ENCODE peak calls at places on chromosomes 13 and 19, in eight cellular contexts. T, Y, V, I, A, Z, H and P are unnamed samples.

GRCh38 chr13:112761701-112762689 is 72.2 kb downstream of the ATP11A start:
- DNase-seq in Z (no peak), T (no peak), V (no peak), A (no peak), H (no peak), I (no peak), Y (no peak), P (no peak)

GRCh38 chr19:46847528-46847927 is 3.1 kb downstream of the AP2S1 start:
- DNase-seq in I (no peak), H (no peak), V (no peak), Y (no peak), A (no peak), Z (no peak), T (no peak), P (no peak)

GRCh38 chr19:46349311-46349993 is 2.6 kb downstream of the PPP5C start:
- DNase-seq in A (no peak), T (peak; percentile 57), H (no peak), Z (no peak), V (no peak), I (no peak), Y (no peak), P (no peak)

GRCh38 chr19:13718733-13719132 is 45.6 kb upstream of the MRI1 start:
- DNase-seq in A (peak; percentile 96), I (peak; percentile 94), Y (peak; percentile 87), T (no peak), H (no peak), V (no peak), Z (no peak), P (no peak)

GRCh38 chr13:24282256-24282655 is 27.1 kb upstream of the C1QTNF9 start:
- DNase-seq in V (no peak), T (no peak), Y (no peak), H (no peak), I (no peak), Z (no peak), A (no peak), P (no peak)

GRCh38 chr19:38042132-38042531 is 135.1 kb downstream of the SIPA1L3 start:
- DNase-seq in Z (no peak), T (no peak), I (no peak), H (no peak), Y (no peak), A (no peak), V (no peak), P (no peak)

GRCh38 chr13:41188584-41188983 is 5.8 kb downstream of the KBTBD7 start:
- DNase-seq in I (no peak), H (no peak), A (no peak), V (no peak), Y (peak; percentile 16), Z (no peak), T (no peak), P (no peak)

GRCh38 chr19:52527954-52528326 is 472 bp downstream of the ZNF808 start:
- DNase-seq in I (no peak), V (no peak), T (no peak), A (no peak), Y (peak; percentile 56), Z (no peak), H (no peak), P (no peak)

GRCh38 chr19:15290149-15290548 is 42.2 kb downstream of the BRD4 start:
- DNase-seq in Y (no peak), T (no peak), A (no peak), H (no peak), Z (no peak), V (no peak), I (no peak), P (no peak)

GRCh38 chr13:58979851-58980250 is 1183.9 kb downstream of the DIAPH3 start:
- DNase-seq in H (no peak), A (no peak), Y (no peak), Z (no peak), V (no peak), T (no peak), I (peak; percentile 38), P (no peak)

GRCh38 chr13:99028890-99029289 is 51.0 kb upstream of the DOCK9 start:
- DNase-seq in Z (peak; percentile 38), T (peak; percentile 45), A (no peak), Y (no peak), V (no peak), I (peak; percentile 64), H (no peak), P (no peak)

GRCh38 chr19:32889137-32889934 is 19.8 kb upstream of the SLC7A9 start:
- DNase-seq in H (no peak), V (no peak), A (no peak), I (no peak), Z (no peak), T (no peak), Y (no peak), P (no peak)

GRCh38 chr13:56706485-56706884 is 434.2 kb upstream of the PRR20A start:
- DNase-seq in Z (no peak), T (no peak), A (no peak), H (no peak), I (no peak), V (no peak), Y (no peak), P (no peak)

GRCh38 chr19:32407004-32407992 is 1.7 kb downstream of the DPY19L3 start:
- DNase-seq in A (no peak), Z (no peak), H (peak; percentile 23), Y (peak; percentile 75), T (no peak), I (peak; percentile 12), V (no peak), P (no peak)

GRCh38 chr19:8423821-8424223 is 10.7 kb downstream of the MARCHF2 start:
- DNase-seq in Z (no peak), H (peak; percentile 98), I (peak; percentile 95), Y (peak; percentile 100), V (no peak), T (no peak), A (peak; percentile 33), P (peak; percentile 94)

GRCh38 chr19:49132974-49133609 is 13.7 kb downstream of the PPFIA3 start:
- DNase-seq in Z (peak; percentile 39), V (no peak), A (no peak), Y (no peak), H (no peak), I (no peak), T (no peak), P (no peak)

GRCh38 chr13:110528371-110528770 is 33.2 kb downstream of the RAB20 start:
- DNase-seq in A (no peak), H (no peak), Z (no peak), Y (no peak), I (peak; percentile 34), T (no peak), V (no peak), P (no peak)